ENCODE peak calls at places on chromosomes 3 and 15, in nine cellular contexts. W is natural killer cell; P is AG09309; I is endothelial cell of umbilical vein; R is coronary artery; U is progenitor cell of endocrine pancreas; V is activated naive CD8-positive, alpha-beta T cell treated with anti-CD3 and anti-CD28 coated beads for 36 hours; E is HFF-Myc; Y is activated effector memory CD4-positive, alpha-beta T cell treated with anti-CD3 and anti-CD28 coated beads, Interleukin-2, amount 50 U/mL, for 16 hours. K is an unnamed sample.

GRCh38 chr3:44795197-44795596 is 33.6 kb downstream of the KIF15 start:
- DNase-seq in W (no peak), P (peak; percentile 21), I (no peak), R (no peak), U (no peak), V (no peak), E (no peak), Y (no peak), K (no peak)

GRCh38 chr3:105385868-105386508 is 19.3 kb downstream of the ALCAM start:
- DNase-seq in W (no peak), P (no peak), I (no peak), R (no peak), U (no peak), V (no peak), E (no peak), Y (no peak), K (no peak)

GRCh38 chr15:64249406-64249805 is 86.6 kb upstream of the PPIB start:
- DNase-seq in W (no peak), P (no peak), I (no peak), R (no peak), U (no peak), V (no peak), E (no peak), Y (no peak), K (no peak)

GRCh38 chr3:12158387-12159226 is at the start of gene TIMP4:
- DNase-seq in W (no peak), P (no peak), I (no peak), R (peak; percentile 83), U (no peak), V (no peak), E (no peak), Y (no peak), K (no peak)

GRCh38 chr15:53588773-53589172 is 170.7 kb downstream of the WDR72 start:
- DNase-seq in W (no peak), P (no peak), I (no peak), R (no peak), U (no peak), V (no peak), E (no peak), Y (no peak), K (no peak)

GRCh38 chr3:13879102-13879945 is 547 bp downstream of the WNT7A start:
- DNase-seq in W (no peak), P (no peak), I (no peak), R (peak; percentile 69), U (no peak), V (peak; percentile 40), E (no peak), Y (no peak), K (peak; percentile 30)

GRCh38 chr3:170621256-170621655 is 35.4 kb upstream of the SLC7A14 start:
- DNase-seq in W (no peak), P (no peak), I (no peak), R (no peak), U (no peak), V (no peak), E (no peak), Y (no peak), K (no peak)

GRCh38 chr15:64500695-64501395 is 40.5 kb downstream of the ZNF609 start:
- DNase-seq in W (no peak), P (no peak), I (no peak), R (no peak), U (no peak), V (no peak), E (no peak), Y (no peak), K (no peak)

GRCh38 chr15:55003900-55004879 is 192.6 kb downstream of the RSL24D1 start:
- DNase-seq in W (no peak), P (no peak), I (no peak), R (no peak), U (no peak), V (no peak), E (no peak), Y (no peak), K (no peak)

GRCh38 chr3:185371683-185372082 is 8.7 kb downstream of the MAP3K13 start:
- DNase-seq in W (no peak), P (no peak), I (no peak), R (no peak), U (no peak), V (no peak), E (no peak), Y (no peak), K (no peak)

GRCh38 chr15:75785771-75786563 is 57.3 kb upstream of the UBE2Q2 start:
- DNase-seq in W (no peak), P (no peak), I (peak; percentile 15), R (no peak), U (no peak), V (peak; percentile 43), E (no peak), Y (peak; percentile 53), K (no peak)

GRCh38 chr3:178295257-178295912 is 240.9 kb upstream of the KCNMB2 start:
- DNase-seq in W (no peak), P (peak; percentile 98), I (no peak), R (no peak), U (no peak), V (no peak), E (peak; percentile 72), Y (no peak), K (no peak)

GRCh38 chr3:99602183-99602582 is 36.2 kb upstream of the COL8A1 start:
- DNase-seq in W (no peak), P (no peak), I (no peak), R (no peak), U (no peak), V (no peak), E (no peak), Y (no peak), K (no peak)

GRCh38 chr3:122957707-122958210 is 69.8 kb downstream of the SEMA5B start:
- DNase-seq in W (no peak), P (no peak), I (no peak), R (no peak), U (no peak), V (no peak), E (no peak), Y (no peak), K (no peak)

GRCh38 chr15:65981837-65982696 is 112.8 kb downstream of the RAB11A start:
- DNase-seq in W (no peak), P (no peak), I (no peak), R (no peak), U (peak; percentile 52), V (peak; percentile 64), E (no peak), Y (peak; percentile 84), K (peak; percentile 56)

GRCh38 chr15:27459836-27460235 is 488.9 kb downstream of the GABRG3 start:
- DNase-seq in W (no peak), P (no peak), I (no peak), R (no peak), U (no peak), V (no peak), E (no peak), Y (no peak), K (no peak)

GRCh38 chr3:81732642-81733041 is 28.8 kb downstream of the GBE1 start:
- DNase-seq in W (no peak), P (no peak), I (no peak), R (no peak), U (no peak), V (no peak), E (no peak), Y (no peak), K (no peak)

GRCh38 chr15:52256930-52257733 is 38.5 kb downstream of the MYO5C start:
- DNase-seq in W (no peak), P (no peak), I (no peak), R (no peak), U (no peak), V (no peak), E (no peak), Y (no peak), K (no peak)

GRCh38 chr3:81311321-81311720 is 450.1 kb downstream of the GBE1 start:
- DNase-seq in W (no peak), P (no peak), I (no peak), R (no peak), U (no peak), V (no peak), E (no peak), Y (no peak), K (no peak)

GRCh38 chr3:120567370-120568197 is 28.6 kb upstream of the NDUFB4 start:
- DNase-seq in W (no peak), P (no peak), I (peak; percentile 70), R (no peak), U (no peak), V (no peak), E (peak; percentile 22), Y (no peak), K (no peak)

GRCh38 chr3:50388021-50388719 is 28.8 kb upstream of the TMEM115 start:
- DNase-seq in W (no peak), P (no peak), I (no peak), R (no peak), U (no peak), V (no peak), E (no peak), Y (no peak), K (no peak)

GRCh38 chr15:49718234-49718633 is 97.4 kb downstream of the DTWD1 start:
- DNase-seq in W (no peak), P (peak; percentile 71), I (no peak), R (no peak), U (no peak), V (no peak), E (no peak), Y (no peak), K (no peak)

GRCh38 chr15:70802629-70803028 is 39.3 kb upstream of the UACA start:
- DNase-seq in W (no peak), P (no peak), I (peak; percentile 24), R (no peak), U (no peak), V (no peak), E (no peak), Y (no peak), K (no peak)

GRCh38 chr3:36763850-36764703 is at the start of gene DCLK3:
- DNase-seq in W (no peak), P (no peak), I (no peak), R (no peak), U (peak; percentile 24), V (peak; percentile 19), E (no peak), Y (no peak), K (peak; percentile 28)

GRCh38 chr3:90035643-90036042 is 928.2 kb downstream of the EPHA3 start:
- DNase-seq in W (no peak), P (no peak), I (no peak), R (no peak), U (no peak), V (no peak), E (no peak), Y (no peak), K (no peak)

GRCh38 chr3:48151807-48152427 is 36.3 kb downstream of the CDC25A start:
- DNase-seq in W (no peak), P (no peak), I (no peak), R (no peak), U (no peak), V (no peak), E (no peak), Y (no peak), K (no peak)

GRCh38 chr3:113183748-113184661 is 27.4 kb upstream of the BOC start:
- DNase-seq in W (no peak), P (no peak), I (peak; percentile 3), R (no peak), U (no peak), V (no peak), E (no peak), Y (no peak), K (no peak)

GRCh38 chr15:37921527-37922385 is 12.7 kb upstream of the TMCO5A start:
- DNase-seq in W (no peak), P (no peak), I (no peak), R (no peak), U (no peak), V (no peak), E (no peak), Y (no peak), K (no peak)

GRCh38 chr15:95106781-95107180 is 875.4 kb downstream of the MCTP2 start:
- DNase-seq in W (no peak), P (no peak), I (no peak), R (no peak), U (no peak), V (no peak), E (no peak), Y (no peak), K (no peak)

GRCh38 chr15:93118904-93119303 is 29.9 kb upstream of the RGMA start:
- DNase-seq in W (no peak), P (no peak), I (no peak), R (no peak), U (no peak), V (no peak), E (no peak), Y (no peak), K (no peak)

GRCh38 chr15:101407439-101407838 is 82.1 kb downstream of the PCSK6 start:
- DNase-seq in W (no peak), P (no peak), I (no peak), R (no peak), U (no peak), V (peak; percentile 43), E (no peak), Y (no peak), K (peak; percentile 8)

K was measured in stimulated activated naive CD8-positive, alpha-beta T cell treated with anti-CD3 and anti-CD28 coated beads, Interleukin-15, Interleukin-2, amounts not matched to agents 100 U/mL and 50 U/mL, for 24 hours.